ENCODE peak calls at places on chromosomes 12 and 14, in eight cellular contexts. X is LoVo; Y is mucosa of gallbladder; S is activated naive CD4-positive, alpha-beta T cell; E is GM12865; K is EL; V is GM13977; T is M059J. O is an unnamed sample.

GRCh38 chr14:70186826-70187483 is 1.8 kb downstream of the SLC8A3 start:
- DNase-seq in X (no peak), Y (no peak), S (no peak), E (peak; percentile 61), K (peak; percentile 44), V (peak; percentile 67), T (no peak), O (no peak)

GRCh38 chr12:109188108-109188712 is 71.8 kb downstream of the ACACB start:
- DNase-seq in X (no peak), Y (no peak), S (no peak), E (no peak), K (no peak), V (no peak), T (no peak), O (no peak)

GRCh38 chr14:90759370-90760054 is 56.7 kb downstream of the TTC7B start:
- DNase-seq in X (no peak), Y (no peak), S (no peak), E (peak; percentile 61), K (no peak), V (peak; percentile 45), T (no peak), O (no peak)

GRCh38 chr14:92726135-92726932 is 22.1 kb downstream of the LGMN start:
- DNase-seq in X (peak; percentile 93), Y (peak; percentile 85), S (no peak), E (no peak), K (peak; percentile 91), V (no peak), T (peak; percentile 88), O (no peak)

GRCh38 chr12:42234970-42235369 is 3.1 kb downstream of the YAF2 start:
- DNase-seq in X (no peak), Y (no peak), S (no peak), E (no peak), K (no peak), V (no peak), T (no peak), O (peak; percentile 65)

GRCh38 chr12:128971802-128972201 is 118.5 kb downstream of the GLT1D1 start:
- DNase-seq in X (no peak), Y (no peak), S (no peak), E (peak; percentile 25), K (no peak), V (no peak), T (no peak), O (no peak)

GRCh38 chr12:3279832-3280231 is 202.7 kb downstream of the TSPAN9 start:
- DNase-seq in X (no peak), Y (no peak), S (no peak), E (no peak), K (no peak), V (no peak), T (no peak), O (no peak)

GRCh38 chr14:100571837-100572236 is 15.4 kb downstream of the BEGAIN start:
- DNase-seq in X (no peak), Y (no peak), S (no peak), E (no peak), K (no peak), V (no peak), T (no peak), O (no peak)

GRCh38 chr14:106879241-106879640 is 1352.9 kb downstream of the TMEM121 start:
- DNase-seq in X (peak; percentile 56), Y (no peak), S (peak; percentile 14), E (peak; percentile 89), K (peak; percentile 8), V (peak; percentile 63), T (peak; percentile 20), O (peak; percentile 65)

GRCh38 chr12:62698701-62699101 is 232.1 kb downstream of the MON2 start:
- DNase-seq in X (no peak), Y (no peak), S (no peak), E (no peak), K (peak; percentile 81), V (no peak), T (peak; percentile 89), O (no peak)

GRCh38 chr14:74238974-74239847 is at the start of gene VSX2:
- DNase-seq in X (no peak), Y (no peak), S (no peak), E (no peak), K (no peak), V (no peak), T (no peak), O (no peak)

GRCh38 chr14:77872152-77872551 is 72.2 kb downstream of the ADCK1 start:
- DNase-seq in X (no peak), Y (no peak), S (no peak), E (no peak), K (no peak), V (no peak), T (no peak), O (no peak)

GRCh38 chr14:42994001-42994736 is 1387.5 kb downstream of the LRFN5 start:
- DNase-seq in X (no peak), Y (no peak), S (no peak), E (no peak), K (no peak), V (no peak), T (peak; percentile 61), O (no peak)

GRCh38 chr14:31864937-31865855 is 211.9 kb upstream of the ARHGAP5 start:
- DNase-seq in X (no peak), Y (no peak), S (no peak), E (no peak), K (no peak), V (no peak), T (no peak), O (no peak)

GRCh38 chr12:27012239-27012981 is 1.8 kb downstream of the TM7SF3 start:
- DNase-seq in X (no peak), Y (no peak), S (no peak), E (no peak), K (no peak), V (no peak), T (no peak), O (peak; percentile 41)

GRCh38 chr12:68467514-68467913 is 135.4 kb upstream of the MDM1 start:
- DNase-seq in X (no peak), Y (no peak), S (no peak), E (no peak), K (no peak), V (no peak), T (no peak), O (no peak)

GRCh38 chr12:46830731-46831334 is 5.0 kb upstream of the SLC38A4 start:
- DNase-seq in X (no peak), Y (no peak), S (no peak), E (no peak), K (peak; percentile 20), V (no peak), T (no peak), O (no peak)

GRCh38 chr12:52391618-52392002 is 6.2 kb upstream of the KRT84 start:
- DNase-seq in X (no peak), Y (peak; percentile 50), S (no peak), E (no peak), K (peak; percentile 31), V (no peak), T (peak; percentile 29), O (no peak)

GRCh38 chr14:51517116-51517515 is 134.6 kb upstream of the FRMD6 start:
- DNase-seq in X (no peak), Y (no peak), S (no peak), E (no peak), K (no peak), V (no peak), T (no peak), O (no peak)

GRCh38 chr12:42696424-42697149 is 107.0 kb upstream of the PRICKLE1 start:
- DNase-seq in X (no peak), Y (peak; percentile 66), S (no peak), E (no peak), K (peak; percentile 31), V (no peak), T (peak; percentile 81), O (no peak)

GRCh38 chr12:52083638-52083996 is 4.1 kb downstream of the SMIM41 start:
- DNase-seq in X (no peak), Y (no peak), S (no peak), E (no peak), K (no peak), V (no peak), T (no peak), O (no peak)

GRCh38 chr14:71060795-71061455 is 153.7 kb downstream of the PCNX1 start:
- DNase-seq in X (no peak), Y (no peak), S (no peak), E (no peak), K (peak; percentile 23), V (no peak), T (no peak), O (no peak)

GRCh38 chr12:91406920-91407341 is 224.3 kb upstream of the DCN start:
- DNase-seq in X (peak; percentile 70), Y (no peak), S (no peak), E (peak; percentile 76), K (peak; percentile 41), V (peak; percentile 12), T (peak; percentile 90), O (no peak)

GRCh38 chr12:116882742-116883141 is 1.5 kb upstream of the HRK start:
- DNase-seq in X (no peak), Y (no peak), S (no peak), E (no peak), K (peak; percentile 59), V (peak; percentile 44), T (peak; percentile 57), O (no peak)

GRCh38 chr14:21860172-21860571 is 186.6 kb upstream of the OR4E1 start:
- DNase-seq in X (no peak), Y (no peak), S (no peak), E (peak; percentile 41), K (peak; percentile 7), V (peak; percentile 9), T (peak; percentile 1), O (peak; percentile 30)

GRCh38 chr12:129902371-129903091 is 1.3 kb downstream of the TMEM132D start:
- DNase-seq in X (no peak), Y (no peak), S (no peak), E (no peak), K (no peak), V (no peak), T (no peak), O (no peak)

GRCh38 chr12:79885956-79886490 is 48.9 kb downstream of the PPP1R12A start:
- DNase-seq in X (no peak), Y (no peak), S (no peak), E (no peak), K (no peak), V (no peak), T (no peak), O (no peak)

O was measured in HepG2.